ENCODE peak calls at places on chromosome 5, in seven cellular contexts. U is heart right ventricle; N is A549; Y is CD8-positive, alpha-beta T cell; W is PC-9; S is choroid plexus epithelial cell; B is heart left ventricle. X is an unnamed sample.

GRCh38 chr5:173454381-173454763 is 126.2 kb upstream of the STC2 start:
- DNase-seq in U (no peak), N (peak), Y (no peak), W (no peak), S (peak), B (no peak), X (no peak)

GRCh38 chr5:1279443-1280151 is 15.3 kb downstream of the TERT start:
- DNase-seq in U (no peak), N (no peak), Y (no peak), W (no peak), S (no peak), B (peak), X (no peak)

GRCh38 chr5:52725065-52725746 is 62.5 kb upstream of the ITGA1 start:
- DNase-seq in U (no peak), N (no peak), Y (peak), W (peak), S (peak), B (no peak), X (no peak)

GRCh38 chr5:144040615-144041394 is 129.7 kb downstream of the YIPF5 start:
- DNase-seq in U (no peak), N (no peak), Y (no peak), W (no peak), S (no peak), B (no peak), X (peak)

GRCh38 chr5:79193643-79194042 is 42.3 kb upstream of the JMY start:
- DNase-seq in U (no peak), N (no peak), Y (no peak), W (peak), S (no peak), B (no peak), X (no peak)

GRCh38 chr5:42636425-42636824 is 120.2 kb upstream of the CCDC152 start:
- DNase-seq in U (no peak), N (no peak), Y (no peak), W (no peak), S (peak), B (no peak), X (no peak)

GRCh38 chr5:43780586-43780985 is 177.6 kb downstream of the NNT start:
- DNase-seq in U (no peak), N (no peak), Y (no peak), W (no peak), S (peak), B (no peak), X (no peak)

GRCh38 chr5:123549256-123549904 is 37.4 kb downstream of the CSNK1G3 start:
- DNase-seq in U (no peak), N (no peak), Y (peak), W (no peak), S (no peak), B (no peak), X (no peak)

GRCh38 chr5:168346417-168346816 is 55.0 kb downstream of the WWC1 start:
- DNase-seq in U (no peak), N (no peak), Y (no peak), W (peak), S (no peak), B (no peak), X (no peak)

GRCh38 chr5:146962801-146963355 is 84.3 kb upstream of the PPP2R2B start:
- DNase-seq in U (no peak), N (no peak), Y (no peak), W (no peak), S (peak), B (no peak), X (no peak)

GRCh38 chr5:75023368-75024159 is 28.8 kb downstream of the GCNT4 start:
- DNase-seq in U (no peak), N (no peak), Y (peak), W (no peak), S (peak), B (no peak), X (no peak)

GRCh38 chr5:101976933-101977332 is 319.2 kb downstream of the SLCO4C1 start:
- DNase-seq in U (no peak), N (no peak), Y (no peak), W (no peak), S (no peak), B (no peak), X (no peak)

GRCh38 chr5:10676224-10676623 is 84.8 kb downstream of the DAP start:
- DNase-seq in U (no peak), N (no peak), Y (no peak), W (no peak), S (no peak), B (no peak), X (peak)

GRCh38 chr5:110377411-110378392 is 348.8 kb downstream of the TMEM232 start:
- DNase-seq in U (no peak), N (no peak), Y (no peak), W (no peak), S (peak), B (no peak), X (no peak)

GRCh38 chr5:107331882-107332281 is 338.9 kb downstream of the EFNA5 start:
- DNase-seq in U (no peak), N (no peak), Y (no peak), W (no peak), S (peak), B (no peak), X (no peak)

GRCh38 chr5:37886207-37886905 is 46.5 kb upstream of the GDNF start:
- DNase-seq in U (no peak), N (no peak), Y (no peak), W (no peak), S (peak), B (no peak), X (no peak)

GRCh38 chr5:69049796-69050195 is 44.0 kb upstream of the SLC30A5 start:
- DNase-seq in U (no peak), N (no peak), Y (no peak), W (no peak), S (no peak), B (no peak), X (no peak)

GRCh38 chr5:83255268-83255667 is 177.9 kb downstream of the XRCC4 start:
- DNase-seq in U (no peak), N (no peak), Y (no peak), W (no peak), S (peak), B (no peak), X (no peak)

GRCh38 chr5:65823174-65823573 is 101.2 kb downstream of the NLN start:
- DNase-seq in U (no peak), N (peak), Y (no peak), W (peak), S (peak), B (no peak), X (no peak)

GRCh38 chr5:135560858-135561257 is 17.9 kb downstream of the CXCL14 start:
- DNase-seq in U (peak), N (peak), Y (peak), W (peak), S (peak), B (peak), X (peak)

GRCh38 chr5:38060354-38060753 is 198.0 kb upstream of the EGFLAM start:
- DNase-seq in U (no peak), N (no peak), Y (no peak), W (no peak), S (peak), B (no peak), X (no peak)

GRCh38 chr5:95993261-95993660 is 31.6 kb upstream of the ELL2 start:
- DNase-seq in U (no peak), N (no peak), Y (no peak), W (no peak), S (no peak), B (no peak), X (no peak)

GRCh38 chr5:109656829-109657228 is 32.9 kb upstream of the MAN2A1 start:
- DNase-seq in U (peak), N (no peak), Y (no peak), W (peak), S (peak), B (peak), X (peak)

DNA sequence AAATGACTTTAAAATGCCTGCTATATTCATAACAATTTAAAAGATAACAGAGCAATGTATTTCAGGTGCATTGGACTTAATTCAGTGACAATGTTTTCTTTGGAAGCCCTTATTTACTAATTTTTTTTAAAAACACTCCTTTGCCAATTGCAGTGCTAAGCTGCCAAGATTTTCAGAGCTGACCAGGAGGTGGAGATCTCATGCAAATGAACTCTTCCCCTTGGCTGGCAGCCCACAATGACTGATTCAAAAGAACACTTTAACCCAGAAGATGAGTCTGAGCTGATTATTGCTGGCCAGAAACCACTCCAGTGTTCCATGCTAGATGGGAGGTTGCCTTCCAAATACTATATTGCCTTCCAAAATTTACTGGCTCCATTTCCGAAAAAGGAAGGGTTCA is 128.3 kb upstream of the CCNH start:
- DNase-seq in U (peak), N (no peak), Y (no peak), W (peak), S (peak), B (peak), X (no peak)
- TF ChIP-seq CTCF in U (no peak), N (no peak), Y (no peak), W (no peak), S (no peak), B (no peak), X (no peak)

DNA sequence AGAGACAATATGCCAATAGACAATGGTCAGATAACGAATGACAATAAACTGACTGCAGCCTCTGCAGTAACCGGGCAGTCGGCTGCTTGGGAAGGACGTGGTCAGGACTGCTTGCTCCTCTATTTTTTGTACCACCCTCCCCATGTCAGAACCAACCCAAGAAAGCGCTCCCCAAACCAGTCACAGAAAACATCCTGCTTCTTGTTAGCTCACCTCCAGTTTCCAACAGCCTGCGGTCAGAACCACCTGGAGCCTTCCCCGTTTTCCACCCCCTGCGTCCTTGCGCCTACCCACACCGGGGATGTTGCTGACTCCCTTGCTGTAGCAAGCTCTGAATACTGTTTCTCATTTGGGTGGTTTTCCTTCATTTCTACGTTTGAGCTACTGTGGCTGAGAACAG is 1.7 kb upstream of the MRNIP start:
- DNase-seq in U (no peak), N (no peak), Y (no peak), W (no peak), S (no peak), B (no peak), X (no peak)
- H3K4me3 ChIP-seq in U (no peak), N (no peak), Y (no peak), W (no peak), S (no peak), B (no peak), X (no peak)

DNA sequence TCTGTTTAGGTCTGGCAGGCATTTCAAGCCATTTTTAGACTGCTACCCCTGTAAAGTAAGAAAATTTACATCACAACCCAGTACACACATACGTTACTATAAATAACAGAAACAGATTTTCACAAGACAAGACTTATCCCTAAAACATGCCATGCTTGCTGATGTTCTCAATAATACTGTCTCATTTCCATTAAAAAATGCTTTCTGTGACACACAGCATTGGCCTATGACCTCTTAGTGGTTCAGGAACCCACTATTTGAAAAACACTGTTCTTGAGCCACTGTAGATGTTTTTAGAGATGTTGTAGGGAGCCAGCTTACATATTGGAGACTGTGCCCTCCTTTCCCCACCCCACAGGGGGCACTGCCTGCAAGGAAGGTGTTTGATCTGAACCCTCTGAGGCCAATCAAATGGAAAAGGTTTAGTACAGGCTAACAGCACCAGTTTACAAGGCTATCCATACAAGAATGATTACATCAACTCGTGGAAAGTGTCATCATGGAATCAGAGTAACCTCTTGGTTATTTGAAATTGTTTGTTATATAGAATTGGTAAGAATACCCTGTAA is 30.8 kb downstream of the ZSWIM6 start:
- DNase-seq in U (no peak), N (no peak), Y (no peak), W (no peak), S (peak), B (no peak), X (no peak)
- TF ChIP-seq CTCF in U (no peak), N (no peak), Y (no peak), W (peak), S (peak), B (no peak), X (peak)

DNA sequence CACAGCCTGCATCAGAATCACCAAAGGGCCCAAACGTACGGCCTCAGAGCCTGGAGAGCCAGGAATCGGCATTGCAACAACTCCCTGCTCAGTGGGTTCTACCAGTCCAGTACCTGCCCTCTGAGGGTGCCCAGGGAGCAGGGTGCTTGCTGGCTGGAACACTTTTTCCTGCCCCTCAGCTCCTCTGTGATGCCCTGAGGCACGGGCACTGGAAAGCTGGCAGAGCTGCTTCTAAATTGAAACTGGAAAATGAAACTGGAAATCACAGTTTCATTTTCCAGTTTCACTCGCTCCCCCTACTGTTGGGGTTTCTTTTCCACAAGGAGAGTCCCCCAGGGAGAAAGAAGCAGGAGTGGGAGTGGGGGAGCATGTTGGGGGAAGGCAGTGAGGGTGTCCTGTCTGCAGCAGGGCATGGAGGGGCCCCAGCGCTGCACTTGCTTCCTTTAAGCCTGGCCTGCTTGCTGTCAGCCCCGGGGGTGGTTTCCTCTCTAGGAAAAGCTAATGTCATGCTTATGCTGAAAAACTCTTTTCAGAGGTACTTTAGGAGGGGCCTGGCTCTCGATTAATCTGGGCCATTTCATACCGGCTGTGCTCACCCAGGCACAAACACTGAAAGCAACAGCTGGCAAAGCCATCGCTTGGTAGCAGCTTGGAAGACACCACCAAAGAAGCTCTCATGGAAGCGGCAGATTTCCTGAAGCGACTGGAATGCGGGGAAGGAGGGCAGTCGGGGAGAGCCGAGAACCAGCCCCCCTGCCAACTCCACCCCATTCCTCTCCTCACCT is 26.2 kb downstream of the IRF1 start:
- DNase-seq in U (no peak), N (no peak), Y (no peak), W (peak), S (no peak), B (no peak), X (no peak)
- H3K4me3 ChIP-seq in U (no peak), N (no peak), Y (peak), W (peak), S (no peak), B (no peak), X (no peak)

DNA sequence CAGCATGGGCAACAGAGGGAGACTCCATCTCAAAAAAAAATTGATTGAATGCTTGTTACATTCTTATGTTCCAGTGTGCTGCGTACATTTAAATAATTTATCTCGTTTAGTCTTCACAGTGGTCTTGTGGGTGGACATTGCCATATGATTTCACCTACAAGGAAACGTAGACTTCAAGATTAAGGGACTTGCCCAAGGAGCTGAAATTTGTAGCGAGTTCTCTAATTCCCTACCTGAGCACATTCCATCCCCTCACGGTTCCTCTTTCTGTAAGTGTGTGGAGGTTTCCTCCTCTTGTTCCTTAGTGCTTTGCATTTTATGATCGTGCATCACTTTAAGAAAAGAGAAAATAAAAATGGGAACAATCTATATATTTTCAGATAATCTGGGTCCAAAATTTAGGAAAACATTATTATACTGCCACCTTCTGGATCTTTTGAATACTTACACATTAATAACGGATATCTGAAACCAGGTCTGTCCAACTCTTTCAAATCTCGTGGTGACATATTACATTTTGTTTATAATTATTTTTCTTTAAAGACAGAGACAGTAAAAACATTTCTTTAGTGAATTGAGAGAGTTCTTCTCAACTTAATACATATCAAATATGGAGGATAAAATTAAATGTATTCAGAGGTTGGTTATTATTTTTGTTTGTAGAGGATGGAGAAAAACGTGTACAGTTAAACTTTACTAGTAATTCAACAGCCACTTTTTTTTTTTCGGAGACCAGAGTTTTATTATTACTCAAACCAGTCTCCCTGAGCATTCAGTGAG is 29.9 kb upstream of the C7 start:
- DNase-seq in U (no peak), N (peak), Y (no peak), W (peak), S (peak), B (no peak), X (no peak)
- TF ChIP-seq CTCF in U (peak), N (peak), Y (peak), W (peak), S (peak), B (peak), X (no peak)

DNA sequence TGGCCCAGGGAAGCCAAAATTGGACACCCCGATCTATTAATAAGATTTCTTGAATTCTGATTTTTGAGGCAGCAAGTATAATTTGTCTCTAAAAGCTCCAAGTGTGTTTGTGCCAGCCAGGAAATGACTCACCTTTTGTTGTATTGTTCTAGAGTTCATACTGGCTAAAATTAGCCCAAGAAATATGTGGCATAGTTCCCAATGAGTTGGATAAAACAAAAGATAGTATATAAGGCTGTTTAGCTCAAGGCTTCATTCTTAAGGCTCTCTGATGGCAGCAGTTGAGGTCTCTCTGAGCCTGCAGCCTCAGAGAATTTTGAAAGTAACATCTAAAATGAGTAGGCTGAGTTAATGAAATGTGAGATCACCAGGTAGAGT is 21.6 kb downstream of the HMGXB3 start:
- DNase-seq in U (no peak), N (no peak), Y (no peak), W (peak), S (peak), B (no peak), X (no peak)
- H3K4me3 ChIP-seq in U (no peak), N (no peak), Y (no peak), W (peak), S (no peak), B (no peak), X (no peak)

GRCh38 chr5:179866241-179867078 is 7.8 kb upstream of the MRNIP start:
- DNase-seq in U (no peak), N (no peak), Y (no peak), W (no peak), S (peak), B (no peak), X (no peak)
- TF ChIP-seq CTCF in U (peak), N (no peak), Y (no peak), W (no peak), S (peak), B (no peak), X (peak)

GRCh38 chr5:76489877-76490688 is 87.0 kb downstream of the IQGAP2 start:
- DNase-seq in U (no peak), N (no peak), Y (no peak), W (no peak), S (no peak), B (no peak), X (no peak)
- H3K4me3 ChIP-seq in U (no peak), N (no peak), Y (no peak), W (no peak), S (no peak), B (no peak), X (no peak)

GRCh38 chr5:55160493-55161209 is 680 bp downstream of the GPX8 start:
- DNase-seq in U (no peak), N (peak), Y (no peak), W (peak), S (peak), B (no peak), X (peak)

GRCh38 chr5:55154893-55155292 is 5.1 kb upstream of the GPX8 start:
- DNase-seq in U (no peak), N (no peak), Y (no peak), W (no peak), S (peak), B (no peak), X (no peak)

DNA sequence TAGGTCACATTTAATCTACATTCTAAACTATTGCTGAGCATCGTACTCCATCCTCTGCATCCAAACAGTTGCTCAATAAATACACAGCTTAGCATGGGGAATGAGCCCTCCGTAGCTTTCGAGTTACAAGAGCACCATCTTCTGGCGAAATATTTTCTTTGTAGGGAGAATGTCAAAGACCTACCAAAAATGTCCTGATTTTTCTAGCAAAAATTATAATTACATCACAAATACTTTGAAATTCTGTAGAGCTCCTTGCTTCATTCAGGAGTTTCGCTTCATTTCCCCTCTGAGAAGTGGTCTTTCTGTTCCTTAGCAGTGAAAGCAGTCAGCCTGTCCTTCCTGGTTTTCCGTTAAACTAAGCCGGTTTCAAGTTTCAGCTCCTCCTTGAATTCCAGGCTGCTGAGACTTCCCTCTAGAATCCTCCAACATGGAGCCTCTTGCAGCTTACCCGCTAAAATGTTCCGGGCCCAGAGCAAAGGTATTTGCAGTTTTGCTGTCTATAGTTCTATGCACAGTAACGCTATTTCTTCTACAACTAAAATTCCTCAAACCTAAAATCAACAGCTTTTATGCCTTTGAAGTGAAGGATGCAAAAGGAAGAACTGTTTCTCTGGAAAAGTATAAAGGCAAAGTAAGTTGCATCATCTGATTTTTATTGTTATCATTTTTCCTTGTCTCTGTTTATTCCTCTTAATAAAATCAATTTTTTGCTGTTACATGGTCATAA is at the start of gene GPX8:
- DNase-seq in U (no peak), N (peak), Y (no peak), W (peak), S (peak), B (no peak), X (peak)
- TF ChIP-seq CTCF in U (peak), N (peak), Y (peak), W (peak), S (peak), B (peak), X (peak)

X was measured in HFF-Myc.